ENCODE peak calls at places on chromosomes 3 and 15, in five cellular contexts. One of them, this sample, is unnamed.

GRCh38 chr15:80194914-80195313 is 42.1 kb downstream of the FAH start:
- DNase-seq in CD8-positive, alpha-beta T cell: no peak
- DNase-seq in colonic mucosa: no peak
- DNase-seq in astrocyte: no peak
- DNase-seq in mesothelial cell of epicardium: no peak
- DNase-seq in this sample: no peak

GRCh38 chr3:142459096-142459495 is 11.3 kb upstream of the XRN1 start:
- DNase-seq in CD8-positive, alpha-beta T cell: no peak
- DNase-seq in colonic mucosa: no peak
- DNase-seq in astrocyte: peak
- DNase-seq in mesothelial cell of epicardium: no peak
- DNase-seq in this sample: no peak

GRCh38 chr3:152362086-152362485 is 93.4 kb downstream of the MBNL1 start:
- DNase-seq in CD8-positive, alpha-beta T cell: no peak
- DNase-seq in colonic mucosa: no peak
- DNase-seq in astrocyte: no peak
- DNase-seq in mesothelial cell of epicardium: no peak
- DNase-seq in this sample: no peak

GRCh38 chr3:57164217-57164605 is 942 bp downstream of the IL17RD start:
- DNase-seq in CD8-positive, alpha-beta T cell: no peak
- DNase-seq in colonic mucosa: peak
- DNase-seq in astrocyte: no peak
- DNase-seq in mesothelial cell of epicardium: no peak
- DNase-seq in this sample: no peak

GRCh38 chr15:70234256-70234965 is 136.7 kb upstream of the TLE3 start:
- DNase-seq in CD8-positive, alpha-beta T cell: no peak
- DNase-seq in colonic mucosa: no peak
- DNase-seq in astrocyte: peak
- DNase-seq in mesothelial cell of epicardium: no peak
- DNase-seq in this sample: no peak

GRCh38 chr3:46162975-46163550 is 45.0 kb downstream of the CCR1 start:
- DNase-seq in CD8-positive, alpha-beta T cell: no peak
- DNase-seq in colonic mucosa: no peak
- DNase-seq in astrocyte: no peak
- DNase-seq in mesothelial cell of epicardium: no peak
- DNase-seq in this sample: no peak

GRCh38 chr3:184129012-184129411 is 6.1 kb upstream of the EIF2B5 start:
- DNase-seq in CD8-positive, alpha-beta T cell: no peak
- DNase-seq in colonic mucosa: peak
- DNase-seq in astrocyte: peak
- DNase-seq in mesothelial cell of epicardium: no peak
- DNase-seq in this sample: no peak

GRCh38 chr3:171898192-171898591 is 55.0 kb downstream of the TMEM212 start:
- DNase-seq in CD8-positive, alpha-beta T cell: no peak
- DNase-seq in colonic mucosa: no peak
- DNase-seq in astrocyte: no peak
- DNase-seq in mesothelial cell of epicardium: no peak
- DNase-seq in this sample: no peak

GRCh38 chr15:85800460-85801123 is 5.9 kb upstream of the KLHL25 start:
- DNase-seq in CD8-positive, alpha-beta T cell: no peak
- DNase-seq in colonic mucosa: peak
- DNase-seq in astrocyte: peak
- DNase-seq in mesothelial cell of epicardium: no peak
- DNase-seq in this sample: no peak

GRCh38 chr3:194381460-194381875 is 11.9 kb upstream of the LRRC15 start:
- DNase-seq in CD8-positive, alpha-beta T cell: no peak
- DNase-seq in colonic mucosa: no peak
- DNase-seq in astrocyte: peak
- DNase-seq in mesothelial cell of epicardium: no peak
- DNase-seq in this sample: no peak

GRCh38 chr15:71626596-71627088 is 183.7 kb upstream of the NR2E3 start:
- DNase-seq in CD8-positive, alpha-beta T cell: no peak
- DNase-seq in colonic mucosa: no peak
- DNase-seq in astrocyte: no peak
- DNase-seq in mesothelial cell of epicardium: no peak
- DNase-seq in this sample: no peak

GRCh38 chr3:121794264-121794983 is 40.4 kb downstream of the IQCB1 start:
- DNase-seq in CD8-positive, alpha-beta T cell: no peak
- DNase-seq in colonic mucosa: no peak
- DNase-seq in astrocyte: no peak
- DNase-seq in mesothelial cell of epicardium: no peak
- DNase-seq in this sample: no peak

GRCh38 chr3:50673937-50674336 is 790 bp upstream of the DOCK3 start:
- DNase-seq in CD8-positive, alpha-beta T cell: no peak
- DNase-seq in colonic mucosa: no peak
- DNase-seq in astrocyte: no peak
- DNase-seq in mesothelial cell of epicardium: no peak
- DNase-seq in this sample: no peak

GRCh38 chr3:50672656-50673055 is 2.1 kb upstream of the DOCK3 start:
- DNase-seq in CD8-positive, alpha-beta T cell: no peak
- DNase-seq in colonic mucosa: no peak
- DNase-seq in astrocyte: no peak
- DNase-seq in mesothelial cell of epicardium: no peak
- DNase-seq in this sample: no peak

GRCh38 chr3:50674349-50675178 is at the start of gene DOCK3:
- DNase-seq in CD8-positive, alpha-beta T cell: peak
- DNase-seq in colonic mucosa: peak
- DNase-seq in astrocyte: no peak
- DNase-seq in mesothelial cell of epicardium: peak
- DNase-seq in this sample: peak

GRCh38 chr3:50676031-50676705 is 1.4 kb downstream of the DOCK3 start:
- DNase-seq in CD8-positive, alpha-beta T cell: no peak
- DNase-seq in colonic mucosa: no peak
- DNase-seq in astrocyte: no peak
- DNase-seq in mesothelial cell of epicardium: no peak
- DNase-seq in this sample: no peak

GRCh38 chr3:50675179-50676030 is 678 bp downstream of the DOCK3 start:
- DNase-seq in CD8-positive, alpha-beta T cell: no peak
- DNase-seq in colonic mucosa: no peak
- DNase-seq in astrocyte: no peak
- DNase-seq in mesothelial cell of epicardium: peak
- DNase-seq in this sample: peak
- TF ChIP-seq CTCF in CD8-positive, alpha-beta T cell: peak
- TF ChIP-seq CTCF in colonic mucosa: no peak
- TF ChIP-seq CTCF in astrocyte: no peak
- TF ChIP-seq CTCF in mesothelial cell of epicardium: peak
- TF ChIP-seq CTCF in this sample: peak

GRCh38 chr15:37789392-37789776 is 145.1 kb upstream of the TMCO5A start:
- DNase-seq in CD8-positive, alpha-beta T cell: no peak
- DNase-seq in colonic mucosa: no peak
- DNase-seq in astrocyte: no peak
- DNase-seq in mesothelial cell of epicardium: no peak
- DNase-seq in this sample: no peak
- TF ChIP-seq CTCF in CD8-positive, alpha-beta T cell: no peak
- TF ChIP-seq CTCF in colonic mucosa: no peak
- TF ChIP-seq CTCF in astrocyte: no peak
- TF ChIP-seq CTCF in mesothelial cell of epicardium: no peak
- TF ChIP-seq CTCF in this sample: no peak

GRCh38 chr3:140456974-140457373 is 220.9 kb upstream of the TRIM42 start:
- DNase-seq in CD8-positive, alpha-beta T cell: no peak
- DNase-seq in colonic mucosa: no peak
- DNase-seq in astrocyte: no peak
- DNase-seq in mesothelial cell of epicardium: no peak
- DNase-seq in this sample: no peak
- TF ChIP-seq CTCF in CD8-positive, alpha-beta T cell: no peak
- TF ChIP-seq CTCF in colonic mucosa: no peak
- TF ChIP-seq CTCF in astrocyte: no peak
- TF ChIP-seq CTCF in mesothelial cell of epicardium: no peak
- TF ChIP-seq CTCF in this sample: no peak

GRCh38 chr3:97793415-97794019 is 28.3 kb upstream of the CRYBG3 start:
- DNase-seq in CD8-positive, alpha-beta T cell: no peak
- DNase-seq in colonic mucosa: no peak
- DNase-seq in astrocyte: peak
- DNase-seq in mesothelial cell of epicardium: no peak
- DNase-seq in this sample: no peak
- TF ChIP-seq CTCF in CD8-positive, alpha-beta T cell: peak
- TF ChIP-seq CTCF in colonic mucosa: peak
- TF ChIP-seq CTCF in astrocyte: peak
- TF ChIP-seq CTCF in mesothelial cell of epicardium: peak
- TF ChIP-seq CTCF in this sample: peak

GRCh38 chr3:18372786-18373405 is 52.2 kb downstream of the SATB1 start:
- DNase-seq in CD8-positive, alpha-beta T cell: no peak
- DNase-seq in colonic mucosa: no peak
- DNase-seq in astrocyte: no peak
- DNase-seq in mesothelial cell of epicardium: no peak
- DNase-seq in this sample: no peak

GRCh38 chr3:18379647-18380046 is 45.5 kb downstream of the SATB1 start:
- DNase-seq in CD8-positive, alpha-beta T cell: no peak
- DNase-seq in colonic mucosa: no peak
- DNase-seq in astrocyte: no peak
- DNase-seq in mesothelial cell of epicardium: no peak
- DNase-seq in this sample: no peak

GRCh38 chr3:18378218-18378617 is 46.9 kb downstream of the SATB1 start:
- DNase-seq in CD8-positive, alpha-beta T cell: no peak
- DNase-seq in colonic mucosa: no peak
- DNase-seq in astrocyte: no peak
- DNase-seq in mesothelial cell of epicardium: no peak
- DNase-seq in this sample: no peak

DNA sequence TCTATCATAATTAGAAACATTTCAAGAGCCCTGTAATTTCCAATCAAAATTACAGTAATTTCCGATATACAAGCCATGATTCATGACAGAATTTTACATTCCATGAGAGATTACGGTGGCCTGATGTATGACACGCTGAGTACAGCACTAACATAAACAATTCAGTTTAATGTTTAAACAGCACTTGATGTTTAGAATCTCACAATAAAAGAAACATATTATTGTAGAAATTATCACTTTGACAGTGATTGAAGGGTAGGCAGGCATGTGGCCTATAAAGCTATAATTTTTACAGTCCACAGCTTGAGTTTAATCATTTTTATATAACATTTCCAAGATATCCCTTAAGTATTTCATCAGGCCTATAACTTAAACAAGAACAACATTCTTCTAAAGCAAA is 48.5 kb downstream of the SATB1 start:
- DNase-seq in CD8-positive, alpha-beta T cell: no peak
- DNase-seq in colonic mucosa: no peak
- DNase-seq in astrocyte: no peak
- DNase-seq in mesothelial cell of epicardium: no peak
- DNase-seq in this sample: no peak
- TF ChIP-seq CTCF in CD8-positive, alpha-beta T cell: no peak
- TF ChIP-seq CTCF in colonic mucosa: no peak
- TF ChIP-seq CTCF in astrocyte: no peak
- TF ChIP-seq CTCF in mesothelial cell of epicardium: no peak
- TF ChIP-seq CTCF in this sample: no peak

This sample was measured in progenitor cell of endocrine pancreas.